ENCODE peak calls at places on chromosomes 6 and 20, in six cellular contexts. S is activated CD4-positive, CD25-positive, alpha-beta regulatory T cell; K is fibroblast of villous mesenchyme; N is breast epithelium; L is NCI-H1694 treated with DMSO at 0.1 percent for 48 hours; I is uterus. R is an unnamed sample.

GRCh38 chr6:37048851-37049734 is 43.6 kb downstream of the FGD2 start:
- DNase-seq in S (peak), K (peak), N (no peak), L (no peak), I (peak), R (peak)

GRCh38 chr20:44959082-44959895 is 908 bp downstream of the TOMM34 start:
- DNase-seq in S (peak), K (peak), N (no peak), L (no peak), I (no peak), R (peak)

GRCh38 chr6:130152908-130153510 is 69.7 kb downstream of the SAMD3 start:
- DNase-seq in S (no peak), K (no peak), N (no peak), L (no peak), I (no peak), R (no peak)

GRCh38 chr20:24742989-24743388 is 206.1 kb upstream of the CST7 start:
- DNase-seq in S (no peak), K (no peak), N (no peak), L (no peak), I (no peak), R (no peak)

GRCh38 chr20:2751868-2752630 is 48.4 kb downstream of the CPXM1 start:
- DNase-seq in S (peak), K (no peak), N (no peak), L (no peak), I (no peak), R (peak)

GRCh38 chr6:75205776-75206334 is at the start of gene COL12A1:
- DNase-seq in S (no peak), K (peak), N (peak), L (no peak), I (peak), R (no peak)

GRCh38 chr6:40328376-40328987 is 258.7 kb downstream of the LRFN2 start:
- DNase-seq in S (no peak), K (no peak), N (peak), L (peak), I (no peak), R (no peak)

GRCh38 chr6:137926207-137926731 is 59.2 kb downstream of the TNFAIP3 start:
- DNase-seq in S (no peak), K (peak), N (no peak), L (no peak), I (no peak), R (no peak)

GRCh38 chr6:12654107-12654506 is 62.5 kb upstream of the PHACTR1 start:
- DNase-seq in S (no peak), K (no peak), N (no peak), L (no peak), I (no peak), R (no peak)

R was measured in T-helper 1 cell.